ENCODE peak calls at places on chromosomes 6 and 20, in five cellular contexts. P is K562, T is H1, A is GM12878, B is HepG2. Q is an unnamed sample.

GRCh38 chr6:21887301-21888185 is 294.0 kb downstream of the SOX4 start:
- DNase-seq in P (no peak), T (no peak), A (no peak), B (peak; percentile 7), Q (no peak)

GRCh38 chr6:22601941-22602340 is 32.6 kb downstream of the HDGFL1 start:
- DNase-seq in P (no peak), T (no peak), A (no peak), B (no peak), Q (no peak)

GRCh38 chr20:23923311-23923710 is 43.8 kb upstream of the CST5 start:
- DNase-seq in P (no peak), T (no peak), A (no peak), B (no peak), Q (no peak)

GRCh38 chr6:28606424-28607391 is 81.0 kb downstream of the GPX5 start:
- DNase-seq in P (peak; percentile 44), T (peak; percentile 84), A (peak; percentile 45), B (peak; percentile 83), Q (peak; percentile 72)

GRCh38 chr6:1697688-1698351 is 88.1 kb downstream of the FOXC1 start:
- DNase-seq in P (no peak), T (no peak), A (no peak), B (no peak), Q (no peak)

GRCh38 chr20:35093245-35093884 is 758 bp upstream of the TRPC4AP start:
- DNase-seq in P (peak; percentile 28), T (no peak), A (no peak), B (no peak), Q (no peak)

GRCh38 chr6:96015791-96016776 is at the start of gene FUT9:
- DNase-seq in P (no peak), T (peak; percentile 81), A (no peak), B (no peak), Q (peak; percentile 85)

GRCh38 chr6:104414723-104415122 is 445.0 kb downstream of the HACE1 start:
- DNase-seq in P (no peak), T (no peak), A (no peak), B (no peak), Q (no peak)

GRCh38 chr6:103284835-103285234 is 1574.9 kb downstream of the HACE1 start:
- DNase-seq in P (no peak), T (no peak), A (no peak), B (no peak), Q (no peak)

GRCh38 chr6:125469915-125470314 is 168.1 kb upstream of the HDDC2 start:
- DNase-seq in P (no peak), T (no peak), A (no peak), B (no peak), Q (no peak)

GRCh38 chr20:2006452-2007381 is 12.9 kb upstream of the PDYN start:
- DNase-seq in P (peak; percentile 46), T (peak; percentile 78), A (no peak), B (peak; percentile 46), Q (peak; percentile 61)

GRCh38 chr20:24708411-24709295 is 239.2 kb downstream of the SYNDIG1 start:
- DNase-seq in P (no peak), T (peak; percentile 29), A (no peak), B (no peak), Q (no peak)

GRCh38 chr6:18985061-18985460 is 597.9 kb downstream of the RNF144B start:
- DNase-seq in P (no peak), T (no peak), A (no peak), B (no peak), Q (no peak)

GRCh38 chr6:18985958-18986357 is 598.8 kb downstream of the RNF144B start:
- DNase-seq in P (no peak), T (no peak), A (no peak), B (no peak), Q (no peak)

GRCh38 chr6:18990313-18990978 is 603.3 kb downstream of the RNF144B start:
- DNase-seq in P (peak; percentile 66), T (peak; percentile 92), A (no peak), B (peak; percentile 58), Q (peak; percentile 88)
- TF ChIP-seq CTCF in P (peak; percentile 68), T (peak; percentile 82), A (peak; percentile 71), B (peak; percentile 89), Q (peak; percentile 52)

GRCh38 chr20:63080411-63080810 is 73.6 kb upstream of the BHLHE23 start:
- DNase-seq in P (no peak), T (no peak), A (no peak), B (no peak), Q (peak; percentile 5)
- TF ChIP-seq ATF2 in P (no peak), T (no peak), A (no peak), B (no peak), Q (no peak)

GRCh38 chr6:169119669-169120068 is 134.0 kb downstream of the THBS2 start:
- DNase-seq in P (no peak), T (no peak), A (no peak), B (no peak), Q (no peak)

GRCh38 chr6:169117663-169118062 is 136.0 kb downstream of the THBS2 start:
- DNase-seq in P (no peak), T (no peak), A (no peak), B (no peak), Q (no peak)

GRCh38 chr6:169115632-169116031 is 138.0 kb downstream of the THBS2 start:
- DNase-seq in P (no peak), T (no peak), A (no peak), B (no peak), Q (no peak)

GRCh38 chr6:169118346-169118830 is 135.3 kb downstream of the THBS2 start:
- DNase-seq in P (no peak), T (no peak), A (no peak), B (no peak), Q (no peak)

GRCh38 chr6:169121013-169121412 is 132.6 kb downstream of the THBS2 start:
- DNase-seq in P (no peak), T (no peak), A (no peak), B (no peak), Q (no peak)
- TF ChIP-seq CTCF in P (peak; percentile 39), T (no peak), A (no peak), B (no peak), Q (no peak)

GRCh38 chr6:108127826-108128225 is 38.0 kb upstream of the NR2E1 start:
- DNase-seq in P (no peak), T (no peak), A (no peak), B (peak; percentile 81), Q (no peak)
- TF ChIP-seq ATF2 in P (no peak), T (no peak), A (no peak), B (no peak), Q (no peak)

GRCh38 chr20:45218636-45219035 is 2.5 kb upstream of the SEMG2 start:
- DNase-seq in P (no peak), T (no peak), A (no peak), B (no peak), Q (no peak)
- TF ChIP-seq CTCF in P (no peak), T (no peak), A (no peak), B (no peak), Q (no peak)

DNA sequence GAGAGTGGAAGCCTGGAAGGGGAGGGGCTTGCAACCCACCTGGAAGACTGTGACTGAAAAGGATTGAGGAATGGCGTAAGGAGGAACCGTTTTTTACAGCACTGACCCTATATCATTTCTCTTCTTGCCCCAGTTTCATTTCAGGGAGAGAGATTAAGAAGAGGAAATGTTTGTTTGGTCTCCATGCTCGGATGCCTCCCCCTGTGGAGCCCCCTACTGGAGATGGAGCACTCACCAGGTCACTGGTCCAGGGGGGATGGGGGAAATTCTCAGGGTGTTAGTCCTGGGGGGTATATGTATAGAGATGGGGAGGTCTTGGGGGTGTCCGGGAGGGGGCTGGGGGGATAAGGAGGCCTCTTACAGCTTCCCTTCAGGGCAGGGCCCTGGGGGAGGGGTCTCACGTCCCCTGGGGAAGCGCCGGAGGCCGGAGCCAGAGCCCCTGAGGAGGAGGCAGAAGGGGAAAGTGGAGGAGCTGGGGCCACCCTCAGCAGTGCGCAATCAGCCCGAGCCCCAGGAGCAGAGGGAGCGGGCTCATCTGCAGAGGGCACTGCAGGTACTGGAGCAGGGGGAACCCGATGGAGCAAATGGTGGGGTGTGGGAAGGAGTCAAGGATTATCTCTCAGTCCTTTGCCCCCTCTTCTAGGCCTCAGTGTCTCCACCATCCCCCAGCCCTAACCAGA is 3.2 kb downstream of the CUTA start:
- DNase-seq in P (peak; percentile 66), T (peak; percentile 52), A (no peak), B (no peak), Q (no peak)
- TF ChIP-seq ATF2 in P (no peak), T (no peak), A (no peak), B (no peak), Q (no peak)

DNA sequence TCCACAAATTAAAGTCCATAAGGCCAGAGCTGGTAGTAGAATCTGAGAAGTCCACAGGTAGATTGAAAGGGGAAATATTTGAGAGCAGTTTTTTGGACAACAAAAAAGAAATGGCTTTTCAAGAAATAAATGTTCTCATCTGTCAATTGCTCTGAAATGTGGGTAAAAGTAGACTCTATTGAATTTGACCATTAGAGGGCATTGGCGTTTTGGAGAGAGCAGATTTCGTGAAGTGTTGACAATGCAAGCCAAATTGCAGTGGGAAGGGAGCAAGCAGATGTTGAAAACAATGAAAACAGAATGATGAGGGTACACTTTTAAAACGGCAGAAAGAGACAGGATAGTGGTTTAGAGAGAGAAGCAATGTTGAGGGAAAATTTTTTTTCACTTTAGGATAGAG is 149.1 kb upstream of the FAM83B start:
- DNase-seq in P (no peak), T (no peak), A (no peak), B (no peak), Q (no peak)
- TF ChIP-seq CTCF in P (no peak), T (no peak), A (peak; percentile 11), B (no peak), Q (no peak)

Q was measured in WTC11.